ENCODE peak calls at places on chromosomes 3 and 15, in six cellular contexts. Y is neuronal stem cell, T is IMR-90, V is mesenchymal stem cell, A is trophoblast cell, H is H9. D is an unnamed sample.

GRCh38 chr3:129016366-129016724 is 15.2 kb downstream of the EFCC1 start:
- DNase-seq in V (no peak), H (no peak), T (no peak), Y (no peak), A (no peak), D (no peak)

GRCh38 chr15:70095387-70096214 is 2.1 kb downstream of the TLE3 start:
- DNase-seq in A (peak), Y (no peak), H (peak), V (peak), T (no peak), D (no peak)

GRCh38 chr3:163916596-163917560 is 1161.4 kb downstream of the SI start:
- DNase-seq in V (no peak), H (no peak), Y (peak), T (no peak), A (peak), D (no peak)

GRCh38 chr3:4425707-4426106 is 41.4 kb downstream of the SUMF1 start:
- DNase-seq in V (peak), A (no peak), Y (no peak), H (no peak), T (peak), D (no peak)

GRCh38 chr3:115165701-115166100 is 18.6 kb upstream of the ZBTB20 start:
- DNase-seq in H (no peak), Y (no peak), V (no peak), A (no peak), T (peak), D (no peak)

GRCh38 chr15:58770519-58770856 is 614 bp upstream of the MINDY2 start:
- DNase-seq in A (peak), H (no peak), V (peak), Y (no peak), T (peak), D (no peak)

GRCh38 chr15:57890351-57890750 is 175.2 kb downstream of the ALDH1A2 start:
- DNase-seq in H (no peak), T (peak), V (no peak), Y (no peak), A (peak), D (no peak)

GRCh38 chr3:50256978-50257890 is 11.7 kb upstream of the SEMA3B start:
- DNase-seq in V (no peak), H (peak), T (no peak), A (peak), Y (no peak), D (no peak)

GRCh38 chr15:37682304-37682703 is 252.1 kb upstream of the TMCO5A start:
- DNase-seq in H (peak), T (peak), A (no peak), Y (no peak), V (peak), D (no peak)

GRCh38 chr3:58173670-58174472 is 36.9 kb downstream of the DNASE1L3 start:
- DNase-seq in A (peak), Y (no peak), H (peak), V (no peak), T (no peak), D (no peak)

GRCh38 chr3:190048831-190049541 is 71.7 kb downstream of the P3H2 start:
- DNase-seq in H (no peak), A (no peak), Y (no peak), V (peak), T (peak), D (no peak)

GRCh38 chr15:56442354-56442753 is 22.6 kb downstream of the MNS1 start:
- DNase-seq in V (no peak), H (no peak), Y (no peak), T (no peak), A (no peak), D (no peak)
- H3K14ac ChIP-seq in V (no peak), H (no peak), Y (no peak), T (no peak), A (no peak), D (no peak)

GRCh38 chr15:76035593-76035992 is 23.4 kb upstream of the NRG4 start:
- DNase-seq in T (no peak), H (no peak), A (no peak), V (no peak), Y (no peak), D (no peak)

GRCh38 chr15:76033438-76033837 is 21.2 kb upstream of the NRG4 start:
- DNase-seq in V (no peak), Y (no peak), A (no peak), T (no peak), H (no peak), D (no peak)

GRCh38 chr15:76034111-76034510 is 21.9 kb upstream of the NRG4 start:
- DNase-seq in V (no peak), T (no peak), H (no peak), Y (no peak), A (no peak), D (no peak)

DNA sequence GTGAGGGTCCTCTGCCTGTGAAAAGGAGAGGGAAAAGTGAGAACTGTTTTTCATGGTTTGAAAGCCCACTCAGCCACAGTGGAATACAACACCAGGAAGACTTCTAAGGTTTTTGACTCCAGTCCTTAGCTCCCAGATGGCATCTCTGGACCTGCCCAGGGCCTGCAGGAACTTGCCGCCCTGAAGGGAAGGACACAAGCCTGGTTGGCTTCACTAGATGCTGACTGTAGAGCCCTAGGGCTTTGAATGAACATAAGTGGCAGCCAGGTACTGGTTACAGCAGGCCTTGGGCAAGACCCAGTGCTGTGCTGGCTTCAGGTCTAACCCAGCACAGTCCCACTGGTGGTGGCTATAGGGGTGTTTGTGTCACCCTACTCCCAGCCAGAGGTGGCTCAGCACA is 21.3 kb upstream of the TMEM266 start:
- DNase-seq in V (no peak), H (no peak), Y (no peak), A (no peak), T (no peak), D (no peak)
- H2AK5ac ChIP-seq in V (no peak), H (no peak), Y (no peak), A (no peak), T (no peak), D (no peak)

DNA sequence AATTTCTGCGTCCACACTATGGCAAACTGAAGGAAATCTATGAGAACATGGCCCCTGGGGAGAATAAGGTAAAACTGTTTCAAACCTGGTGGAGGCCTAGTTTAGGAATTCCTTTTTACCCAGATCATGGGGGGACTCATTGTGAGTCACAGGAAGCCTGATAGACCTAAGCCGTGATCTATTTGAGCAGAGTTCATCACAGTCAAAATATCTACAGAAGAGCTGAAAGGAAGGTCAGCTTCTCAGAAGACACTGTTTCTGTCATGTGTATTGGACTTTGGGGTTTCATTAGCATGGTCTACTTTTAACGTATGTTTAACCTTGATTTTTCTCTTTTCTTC is 1.3 kb downstream of the PSMD2 start:
- DNase-seq in V (peak), T (peak), H (no peak), A (no peak), Y (no peak), D (no peak)
- H3K14ac ChIP-seq in V (no peak), T (peak), H (no peak), A (no peak), Y (no peak), D (no peak)

GRCh38 chr15:41281236-41281635 is 50.2 kb downstream of the CHP1 start:
- DNase-seq in Y (no peak), H (no peak), V (peak), T (peak), A (peak), D (no peak)

GRCh38 chr15:41284425-41285177 is 47.8 kb downstream of the OIP5 start:
- DNase-seq in Y (peak), A (peak), H (no peak), T (no peak), V (peak), D (no peak)

GRCh38 chr15:41285285-41285684 is 47.1 kb downstream of the OIP5 start:
- DNase-seq in T (no peak), Y (no peak), V (no peak), H (peak), A (no peak), D (no peak)

GRCh38 chr15:41286665-41287333 is 45.6 kb downstream of the OIP5 start:
- DNase-seq in T (peak), A (peak), V (peak), H (no peak), Y (no peak), D (no peak)

GRCh38 chr15:41283653-41284424 is 48.6 kb downstream of the OIP5 start:
- DNase-seq in A (peak), V (peak), Y (peak), H (peak), T (peak), D (peak)
- H2AK5ac ChIP-seq in A (peak), V (no peak), Y (no peak), H (no peak), T (peak), D (no peak)

GRCh38 chr3:109882144-109882543 is 544.8 kb upstream of the DPPA4 start:
- DNase-seq in T (no peak), H (no peak), Y (no peak), V (no peak), A (no peak), D (no peak)

GRCh38 chr3:109888026-109888425 is 550.7 kb upstream of the DPPA4 start:
- DNase-seq in H (no peak), A (no peak), V (no peak), Y (no peak), T (no peak), D (no peak)

GRCh38 chr3:109887293-109887692 is 549.9 kb upstream of the DPPA4 start:
- DNase-seq in Y (no peak), H (no peak), A (no peak), T (no peak), V (no peak), D (no peak)
- H3K14ac ChIP-seq in Y (no peak), H (no peak), A (no peak), T (no peak), V (no peak), D (no peak)

GRCh38 chr15:74783072-74783807 is 1.4 kb downstream of the CSK start:
- DNase-seq in Y (no peak), V (peak), A (peak), H (no peak), T (peak), D (no peak)
- H2AK5ac ChIP-seq in Y (peak), V (no peak), A (no peak), H (no peak), T (peak), D (peak)

GRCh38 chr3:160154033-160154432 is 71.2 kb upstream of the C3orf80 start:
- DNase-seq in V (peak), H (no peak), A (no peak), Y (no peak), T (peak), D (no peak)
- H3K14ac ChIP-seq in V (no peak), H (no peak), A (no peak), Y (no peak), T (no peak), D (no peak)